ENCODE peak calls at places on chromosomes 7 and 10, in six cellular contexts. One of them, this sample, is unnamed.
A peak's percentile ranks its signal among the peaks of the same experiment; 100 is the strongest.

GRCh38 chr7:2760098-2760889 is 72.3 kb downstream of the AMZ1 start:
- DNase-seq in colonic mucosa: peak; percentile 92
- DNase-seq in H1: no peak
- DNase-seq in fibroblast of lung: peak; percentile 44
- DNase-seq in endodermal cell: peak; percentile 87
- DNase-seq in neural progenitor cell: peak; percentile 74
- DNase-seq in this sample: peak; percentile 76

GRCh38 chr7:25031007-25031406 is 51.0 kb upstream of the OSBPL3 start:
- DNase-seq in colonic mucosa: no peak
- DNase-seq in H1: no peak
- DNase-seq in fibroblast of lung: no peak
- DNase-seq in endodermal cell: no peak
- DNase-seq in neural progenitor cell: no peak
- DNase-seq in this sample: no peak

GRCh38 chr10:64465653-64466052 is 944.5 kb downstream of the REEP3 start:
- DNase-seq in colonic mucosa: no peak
- DNase-seq in H1: no peak
- DNase-seq in fibroblast of lung: no peak
- DNase-seq in endodermal cell: no peak
- DNase-seq in neural progenitor cell: no peak
- DNase-seq in this sample: no peak

GRCh38 chr10:124197301-124198148 is 104.1 kb upstream of the CHST15 start:
- DNase-seq in colonic mucosa: no peak
- DNase-seq in H1: no peak
- DNase-seq in fibroblast of lung: no peak
- DNase-seq in endodermal cell: peak; percentile 38
- DNase-seq in neural progenitor cell: no peak
- DNase-seq in this sample: peak; percentile 4

GRCh38 chr10:35259769-35260397 is 76.4 kb upstream of the CCNY start:
- DNase-seq in colonic mucosa: no peak
- DNase-seq in H1: no peak
- DNase-seq in fibroblast of lung: peak; percentile 98
- DNase-seq in endodermal cell: no peak
- DNase-seq in neural progenitor cell: no peak
- DNase-seq in this sample: peak; percentile 97

GRCh38 chr7:71988176-71988575 is 424.0 kb downstream of the CALN1 start:
- DNase-seq in colonic mucosa: no peak
- DNase-seq in H1: no peak
- DNase-seq in fibroblast of lung: no peak
- DNase-seq in endodermal cell: no peak
- DNase-seq in neural progenitor cell: no peak
- DNase-seq in this sample: no peak

GRCh38 chr7:26369519-26370385 is 78.1 kb downstream of the SNX10 start:
- DNase-seq in colonic mucosa: peak; percentile 62
- DNase-seq in H1: no peak
- DNase-seq in fibroblast of lung: peak; percentile 14
- DNase-seq in endodermal cell: peak; percentile 56
- DNase-seq in neural progenitor cell: peak; percentile 56
- DNase-seq in this sample: peak; percentile 63

GRCh38 chr7:47358944-47359588 is 222.8 kb downstream of the TNS3 start:
- DNase-seq in colonic mucosa: no peak
- DNase-seq in H1: no peak
- DNase-seq in fibroblast of lung: no peak
- DNase-seq in endodermal cell: no peak
- DNase-seq in neural progenitor cell: no peak
- DNase-seq in this sample: no peak

GRCh38 chr7:157691521-157692155 is 354.8 kb downstream of the DNAJB6 start:
- DNase-seq in colonic mucosa: no peak
- DNase-seq in H1: peak; percentile 67
- DNase-seq in fibroblast of lung: no peak
- DNase-seq in endodermal cell: peak; percentile 74
- DNase-seq in neural progenitor cell: peak; percentile 52
- DNase-seq in this sample: no peak

GRCh38 chr10:106043833-106044232 is 1120.7 kb downstream of the SORCS1 start:
- DNase-seq in colonic mucosa: no peak
- DNase-seq in H1: no peak
- DNase-seq in fibroblast of lung: peak; percentile 16
- DNase-seq in endodermal cell: no peak
- DNase-seq in neural progenitor cell: no peak
- DNase-seq in this sample: peak; percentile 46

GRCh38 chr7:114832906-114833595 is 88.8 kb upstream of the MDFIC start:
- DNase-seq in colonic mucosa: no peak
- DNase-seq in H1: no peak
- DNase-seq in fibroblast of lung: no peak
- DNase-seq in endodermal cell: no peak
- DNase-seq in neural progenitor cell: no peak
- DNase-seq in this sample: no peak

GRCh38 chr7:25037325-25037724 is 57.3 kb upstream of the OSBPL3 start:
- DNase-seq in colonic mucosa: no peak
- DNase-seq in H1: peak; percentile 10
- DNase-seq in fibroblast of lung: no peak
- DNase-seq in endodermal cell: no peak
- DNase-seq in neural progenitor cell: no peak
- DNase-seq in this sample: peak; percentile 34

GRCh38 chr10:78856421-78856820 is 212.3 kb upstream of the ZMIZ1 start:
- DNase-seq in colonic mucosa: peak; percentile 47
- DNase-seq in H1: no peak
- DNase-seq in fibroblast of lung: no peak
- DNase-seq in endodermal cell: no peak
- DNase-seq in neural progenitor cell: no peak
- DNase-seq in this sample: no peak

GRCh38 chr7:140079121-140079536 is 16.4 kb upstream of the PARP12 start:
- DNase-seq in colonic mucosa: no peak
- DNase-seq in H1: peak; percentile 68
- DNase-seq in fibroblast of lung: peak; percentile 81
- DNase-seq in endodermal cell: peak; percentile 90
- DNase-seq in neural progenitor cell: peak; percentile 87
- DNase-seq in this sample: peak; percentile 79

GRCh38 chr7:151347200-151347599 is 5.6 kb downstream of the NUB1 start:
- DNase-seq in colonic mucosa: no peak
- DNase-seq in H1: no peak
- DNase-seq in fibroblast of lung: no peak
- DNase-seq in endodermal cell: no peak
- DNase-seq in neural progenitor cell: no peak
- DNase-seq in this sample: no peak

GRCh38 chr10:72740526-72740925 is 48.6 kb downstream of the MCU start:
- DNase-seq in colonic mucosa: peak; percentile 32
- DNase-seq in H1: no peak
- DNase-seq in fibroblast of lung: peak; percentile 72
- DNase-seq in endodermal cell: peak; percentile 53
- DNase-seq in neural progenitor cell: peak; percentile 20
- DNase-seq in this sample: peak; percentile 45

GRCh38 chr10:60139290-60139689 is 232.9 kb upstream of the CCDC6 start:
- DNase-seq in colonic mucosa: no peak
- DNase-seq in H1: no peak
- DNase-seq in fibroblast of lung: no peak
- DNase-seq in endodermal cell: no peak
- DNase-seq in neural progenitor cell: no peak
- DNase-seq in this sample: no peak

GRCh38 chr7:146004805-146005204 is 111.8 kb upstream of the CNTNAP2 start:
- DNase-seq in colonic mucosa: no peak
- DNase-seq in H1: no peak
- DNase-seq in fibroblast of lung: no peak
- DNase-seq in endodermal cell: no peak
- DNase-seq in neural progenitor cell: no peak
- DNase-seq in this sample: no peak

GRCh38 chr7:45682358-45682735 is 108.2 kb downstream of the ADCY1 start:
- DNase-seq in colonic mucosa: peak; percentile 11
- DNase-seq in H1: peak; percentile 32
- DNase-seq in fibroblast of lung: no peak
- DNase-seq in endodermal cell: peak; percentile 19
- DNase-seq in neural progenitor cell: no peak
- DNase-seq in this sample: no peak

GRCh38 chr10:67793313-67793712 is 44.7 kb downstream of the DNAJC12 start:
- DNase-seq in colonic mucosa: no peak
- DNase-seq in H1: no peak
- DNase-seq in fibroblast of lung: no peak
- DNase-seq in endodermal cell: no peak
- DNase-seq in neural progenitor cell: no peak
- DNase-seq in this sample: no peak

GRCh38 chr7:117872565-117873055 is 631 bp downstream of the CTTNBP2 start:
- DNase-seq in colonic mucosa: peak; percentile 28
- DNase-seq in H1: peak; percentile 65
- DNase-seq in fibroblast of lung: peak; percentile 24
- DNase-seq in endodermal cell: peak; percentile 76
- DNase-seq in neural progenitor cell: peak; percentile 68
- DNase-seq in this sample: peak; percentile 2

GRCh38 chr7:67341153-67341768 is 344.6 kb downstream of the TYW1 start:
- DNase-seq in colonic mucosa: no peak
- DNase-seq in H1: peak; percentile 22
- DNase-seq in fibroblast of lung: no peak
- DNase-seq in endodermal cell: no peak
- DNase-seq in neural progenitor cell: no peak
- DNase-seq in this sample: no peak

GRCh38 chr10:115638246-115638645 is 545.1 kb downstream of the ATRNL1 start:
- DNase-seq in colonic mucosa: no peak
- DNase-seq in H1: no peak
- DNase-seq in fibroblast of lung: no peak
- DNase-seq in endodermal cell: no peak
- DNase-seq in neural progenitor cell: no peak
- DNase-seq in this sample: no peak

GRCh38 chr10:130141878-130142277 is 5.7 kb downstream of the GLRX3 start:
- DNase-seq in colonic mucosa: no peak
- DNase-seq in H1: no peak
- DNase-seq in fibroblast of lung: no peak
- DNase-seq in endodermal cell: no peak
- DNase-seq in neural progenitor cell: no peak
- DNase-seq in this sample: no peak

GRCh38 chr10:5692476-5693358 is 8.1 kb downstream of the TASOR2 start:
- DNase-seq in colonic mucosa: peak; percentile 66
- DNase-seq in H1: peak; percentile 78
- DNase-seq in fibroblast of lung: peak; percentile 50
- DNase-seq in endodermal cell: peak; percentile 88
- DNase-seq in neural progenitor cell: peak; percentile 80
- DNase-seq in this sample: peak; percentile 64

GRCh38 chr7:18497800-18498199 is 2.3 kb downstream of the HDAC9 start:
- DNase-seq in colonic mucosa: no peak
- DNase-seq in H1: no peak
- DNase-seq in fibroblast of lung: no peak
- DNase-seq in endodermal cell: no peak
- DNase-seq in neural progenitor cell: no peak
- DNase-seq in this sample: no peak

GRCh38 chr7:73425356-73425983 is 8.1 kb upstream of the FZD9 start:
- DNase-seq in colonic mucosa: no peak
- DNase-seq in H1: no peak
- DNase-seq in fibroblast of lung: no peak
- DNase-seq in endodermal cell: no peak
- DNase-seq in neural progenitor cell: no peak
- DNase-seq in this sample: no peak

GRCh38 chr7:73427902-73428696 is 5.5 kb upstream of the FZD9 start:
- DNase-seq in colonic mucosa: no peak
- DNase-seq in H1: no peak
- DNase-seq in fibroblast of lung: no peak
- DNase-seq in endodermal cell: peak; percentile 67
- DNase-seq in neural progenitor cell: no peak
- DNase-seq in this sample: no peak

GRCh38 chr7:73424486-73424885 is 9.1 kb upstream of the FZD9 start:
- DNase-seq in colonic mucosa: no peak
- DNase-seq in H1: no peak
- DNase-seq in fibroblast of lung: no peak
- DNase-seq in endodermal cell: no peak
- DNase-seq in neural progenitor cell: no peak
- DNase-seq in this sample: no peak

GRCh38 chr7:73426016-73426415 is 7.6 kb upstream of the FZD9 start:
- DNase-seq in colonic mucosa: no peak
- DNase-seq in H1: no peak
- DNase-seq in fibroblast of lung: no peak
- DNase-seq in endodermal cell: no peak
- DNase-seq in neural progenitor cell: no peak
- DNase-seq in this sample: no peak

GRCh38 chr7:73423519-73424485 is 9.8 kb upstream of the FZD9 start:
- DNase-seq in colonic mucosa: no peak
- DNase-seq in H1: peak; percentile 82
- DNase-seq in fibroblast of lung: peak; percentile 23
- DNase-seq in endodermal cell: peak; percentile 81
- DNase-seq in neural progenitor cell: peak; percentile 46
- DNase-seq in this sample: peak; percentile 59
- H3K9ac ChIP-seq in colonic mucosa: no peak overlapping the region
- H3K9ac ChIP-seq in H1: peak overlapping the region; percentile 23
- H3K9ac ChIP-seq in fibroblast of lung: no peak overlapping the region
- H3K9ac ChIP-seq in endodermal cell: no peak overlapping the region
- H3K9ac ChIP-seq in neural progenitor cell: no peak overlapping the region
- H3K9ac ChIP-seq in this sample: peak overlapping the region; percentile 66

GRCh38 chr10:108471420-108471819 is 1306.9 kb upstream of the SORCS1 start:
- DNase-seq in colonic mucosa: no peak
- DNase-seq in H1: no peak
- DNase-seq in fibroblast of lung: no peak
- DNase-seq in endodermal cell: no peak
- DNase-seq in neural progenitor cell: no peak
- DNase-seq in this sample: no peak

GRCh38 chr10:108469940-108470339 is 1305.4 kb upstream of the SORCS1 start:
- DNase-seq in colonic mucosa: no peak
- DNase-seq in H1: no peak
- DNase-seq in fibroblast of lung: no peak
- DNase-seq in endodermal cell: no peak
- DNase-seq in neural progenitor cell: no peak
- DNase-seq in this sample: no peak

GRCh38 chr10:108461976-108462375 is 1297.5 kb upstream of the SORCS1 start:
- DNase-seq in colonic mucosa: no peak
- DNase-seq in H1: no peak
- DNase-seq in fibroblast of lung: no peak
- DNase-seq in endodermal cell: no peak
- DNase-seq in neural progenitor cell: no peak
- DNase-seq in this sample: no peak

GRCh38 chr10:108465871-108466641 is 1301.5 kb upstream of the SORCS1 start:
- DNase-seq in colonic mucosa: peak; percentile 30
- DNase-seq in H1: peak; percentile 69
- DNase-seq in fibroblast of lung: peak; percentile 43
- DNase-seq in endodermal cell: peak; percentile 83
- DNase-seq in neural progenitor cell: peak; percentile 65
- DNase-seq in this sample: peak; percentile 85
- H3K9ac ChIP-seq in colonic mucosa: peak overlapping the region; percentile 24
- H3K9ac ChIP-seq in H1: no peak overlapping the region
- H3K9ac ChIP-seq in fibroblast of lung: peak overlapping the region; percentile 2
- H3K9ac ChIP-seq in endodermal cell: no peak overlapping the region
- H3K9ac ChIP-seq in neural progenitor cell: no peak overlapping the region
- H3K9ac ChIP-seq in this sample: peak overlapping the region; percentile 84

DNA sequence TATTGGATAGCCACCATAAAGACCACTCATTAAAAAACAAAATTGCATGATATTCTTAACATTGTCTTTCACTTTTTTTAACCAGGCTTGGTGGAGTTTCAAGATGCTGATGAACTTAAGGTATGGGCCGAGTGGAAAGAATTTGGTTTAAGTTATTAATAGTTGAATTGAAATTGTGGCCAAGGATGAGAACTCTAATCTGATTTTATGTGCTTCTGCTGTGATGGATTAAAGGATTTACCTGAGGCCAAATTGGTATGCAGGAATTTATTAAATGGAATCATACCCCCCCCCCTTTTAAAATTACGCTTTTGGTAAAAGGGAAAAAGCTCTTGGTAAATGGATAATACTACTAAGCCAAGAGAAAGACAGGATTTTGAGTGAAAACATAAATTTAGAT is 33.8 kb upstream of the TOMM7 start:
- DNase-seq in colonic mucosa: no peak
- DNase-seq in H1: no peak
- DNase-seq in fibroblast of lung: peak; percentile 34
- DNase-seq in endodermal cell: no peak
- DNase-seq in neural progenitor cell: no peak
- DNase-seq in this sample: no peak
- H3K9ac ChIP-seq in colonic mucosa: no peak overlapping the region
- H3K9ac ChIP-seq in H1: no peak overlapping the region
- H3K9ac ChIP-seq in fibroblast of lung: no peak overlapping the region
- H3K9ac ChIP-seq in endodermal cell: peak overlapping the region; percentile 18
- H3K9ac ChIP-seq in neural progenitor cell: no peak overlapping the region
- H3K9ac ChIP-seq in this sample: peak overlapping the region; percentile 99

GRCh38 chr7:100720645-100721504 is 607 bp downstream of the EPO start:
- DNase-seq in colonic mucosa: no peak
- DNase-seq in H1: peak; percentile 63
- DNase-seq in fibroblast of lung: no peak
- DNase-seq in endodermal cell: peak; percentile 70
- DNase-seq in neural progenitor cell: peak; percentile 52
- DNase-seq in this sample: peak; percentile 16
- H3K9ac ChIP-seq in colonic mucosa: no peak overlapping the region
- H3K9ac ChIP-seq in H1: no peak overlapping the region
- H3K9ac ChIP-seq in fibroblast of lung: no peak overlapping the region
- H3K9ac ChIP-seq in endodermal cell: no peak overlapping the region
- H3K9ac ChIP-seq in neural progenitor cell: no peak overlapping the region
- H3K9ac ChIP-seq in this sample: no peak overlapping the region

This sample was measured in GM23248.